ENCODE peak calls at places on chromosomes 3 and 15, in seven cellular contexts. One of them, this sample, is unnamed.

GRCh38 chr3:158809642-158810041 is 7.8 kb downstream of the MFSD1 start:
- ATAC-seq in foreskin keratinocyte: no peak
- ATAC-seq in omental fat pad: no peak
- ATAC-seq in IMR-90: no peak
- ATAC-seq in sciatic nerve: peak
- ATAC-seq in Panc1: no peak
- ATAC-seq in SK-N-SH treated with all-trans-retinoic acid at 6 μM for 48 hours: no peak
- ATAC-seq in this sample: peak

GRCh38 chr3:191192941-191193340 is 6.1 kb upstream of the OSTN start:
- ATAC-seq in foreskin keratinocyte: no peak
- ATAC-seq in sciatic nerve: no peak
- ATAC-seq in IMR-90: no peak
- ATAC-seq in SK-N-SH treated with all-trans-retinoic acid at 6 μM for 48 hours: no peak
- ATAC-seq in Panc1: no peak
- ATAC-seq in omental fat pad: no peak
- ATAC-seq in this sample: no peak

GRCh38 chr15:70608156-70608555 is 155.2 kb downstream of the UACA start:
- ATAC-seq in IMR-90: no peak
- ATAC-seq in SK-N-SH treated with all-trans-retinoic acid at 6 μM for 48 hours: no peak
- ATAC-seq in omental fat pad: no peak
- ATAC-seq in sciatic nerve: peak
- ATAC-seq in foreskin keratinocyte: no peak
- ATAC-seq in Panc1: no peak
- ATAC-seq in this sample: no peak

GRCh38 chr3:190591080-190591479 is 77.2 kb downstream of the IL1RAP start:
- ATAC-seq in sciatic nerve: no peak
- ATAC-seq in SK-N-SH treated with all-trans-retinoic acid at 6 μM for 48 hours: no peak
- ATAC-seq in IMR-90: no peak
- ATAC-seq in Panc1: no peak
- ATAC-seq in omental fat pad: no peak
- ATAC-seq in foreskin keratinocyte: no peak
- ATAC-seq in this sample: peak

GRCh38 chr3:86162521-86162920 is 828.4 kb downstream of the VGLL3 start:
- ATAC-seq in SK-N-SH treated with all-trans-retinoic acid at 6 μM for 48 hours: no peak
- ATAC-seq in sciatic nerve: no peak
- ATAC-seq in foreskin keratinocyte: no peak
- ATAC-seq in Panc1: no peak
- ATAC-seq in omental fat pad: no peak
- ATAC-seq in IMR-90: no peak
- ATAC-seq in this sample: no peak

GRCh38 chr3:112860898-112861297 is 14.2 kb upstream of the CD200R1L start:
- ATAC-seq in omental fat pad: no peak
- ATAC-seq in foreskin keratinocyte: no peak
- ATAC-seq in IMR-90: no peak
- ATAC-seq in SK-N-SH treated with all-trans-retinoic acid at 6 μM for 48 hours: no peak
- ATAC-seq in Panc1: no peak
- ATAC-seq in sciatic nerve: no peak
- ATAC-seq in this sample: no peak

GRCh38 chr3:194346621-194347020 is 4.5 kb downstream of the CPN2 start:
- ATAC-seq in foreskin keratinocyte: peak
- ATAC-seq in Panc1: no peak
- ATAC-seq in omental fat pad: no peak
- ATAC-seq in sciatic nerve: no peak
- ATAC-seq in SK-N-SH treated with all-trans-retinoic acid at 6 μM for 48 hours: no peak
- ATAC-seq in IMR-90: no peak
- ATAC-seq in this sample: no peak

GRCh38 chr3:31502803-31503221 is 29.9 kb upstream of the STT3B start:
- ATAC-seq in omental fat pad: no peak
- ATAC-seq in foreskin keratinocyte: no peak
- ATAC-seq in SK-N-SH treated with all-trans-retinoic acid at 6 μM for 48 hours: no peak
- ATAC-seq in Panc1: no peak
- ATAC-seq in sciatic nerve: no peak
- ATAC-seq in IMR-90: no peak
- ATAC-seq in this sample: no peak

GRCh38 chr3:43371494-43371893 is 85.2 kb downstream of the SNRK start:
- ATAC-seq in sciatic nerve: no peak
- ATAC-seq in foreskin keratinocyte: no peak
- ATAC-seq in Panc1: no peak
- ATAC-seq in SK-N-SH treated with all-trans-retinoic acid at 6 μM for 48 hours: no peak
- ATAC-seq in IMR-90: no peak
- ATAC-seq in omental fat pad: no peak
- ATAC-seq in this sample: no peak

GRCh38 chr3:126399756-126400155 is 5.0 kb downstream of the CFAP100 start:
- ATAC-seq in foreskin keratinocyte: no peak
- ATAC-seq in Panc1: no peak
- ATAC-seq in IMR-90: no peak
- ATAC-seq in omental fat pad: no peak
- ATAC-seq in sciatic nerve: no peak
- ATAC-seq in SK-N-SH treated with all-trans-retinoic acid at 6 μM for 48 hours: no peak
- ATAC-seq in this sample: no peak

GRCh38 chr3:121670676-121671075 is 10.0 kb upstream of the HCLS1 start:
- ATAC-seq in IMR-90: no peak
- ATAC-seq in SK-N-SH treated with all-trans-retinoic acid at 6 μM for 48 hours: no peak
- ATAC-seq in Panc1: no peak
- ATAC-seq in sciatic nerve: no peak
- ATAC-seq in omental fat pad: no peak
- ATAC-seq in foreskin keratinocyte: no peak
- ATAC-seq in this sample: no peak

GRCh38 chr3:175585898-175586297 is 726.8 kb downstream of the NAALADL2 start:
- ATAC-seq in SK-N-SH treated with all-trans-retinoic acid at 6 μM for 48 hours: no peak
- ATAC-seq in sciatic nerve: no peak
- ATAC-seq in foreskin keratinocyte: peak
- ATAC-seq in Panc1: no peak
- ATAC-seq in omental fat pad: no peak
- ATAC-seq in IMR-90: peak
- ATAC-seq in this sample: peak

GRCh38 chr3:5011555-5012256 is 32.5 kb downstream of the BHLHE40 start:
- ATAC-seq in sciatic nerve: peak
- ATAC-seq in omental fat pad: no peak
- ATAC-seq in IMR-90: no peak
- ATAC-seq in foreskin keratinocyte: no peak
- ATAC-seq in SK-N-SH treated with all-trans-retinoic acid at 6 μM for 48 hours: no peak
- ATAC-seq in Panc1: no peak
- ATAC-seq in this sample: peak

GRCh38 chr3:38521391-38521987 is 25.3 kb downstream of the EXOG start:
- ATAC-seq in omental fat pad: peak
- ATAC-seq in SK-N-SH treated with all-trans-retinoic acid at 6 μM for 48 hours: peak
- ATAC-seq in Panc1: peak
- ATAC-seq in foreskin keratinocyte: peak
- ATAC-seq in IMR-90: peak
- ATAC-seq in sciatic nerve: peak
- ATAC-seq in this sample: peak

GRCh38 chr3:4447600-4448561 is 19.2 kb downstream of the SUMF1 start:
- ATAC-seq in Panc1: no peak
- ATAC-seq in foreskin keratinocyte: no peak
- ATAC-seq in sciatic nerve: no peak
- ATAC-seq in IMR-90: no peak
- ATAC-seq in omental fat pad: no peak
- ATAC-seq in SK-N-SH treated with all-trans-retinoic acid at 6 μM for 48 hours: no peak
- ATAC-seq in this sample: no peak

GRCh38 chr3:157514371-157514919 is 11.2 kb upstream of the VEPH1 start:
- ATAC-seq in foreskin keratinocyte: no peak
- ATAC-seq in SK-N-SH treated with all-trans-retinoic acid at 6 μM for 48 hours: no peak
- ATAC-seq in Panc1: no peak
- ATAC-seq in IMR-90: no peak
- ATAC-seq in omental fat pad: no peak
- ATAC-seq in sciatic nerve: no peak
- ATAC-seq in this sample: no peak

GRCh38 chr3:45547764-45548683 is 46.5 kb upstream of the LIMD1 start:
- ATAC-seq in SK-N-SH treated with all-trans-retinoic acid at 6 μM for 48 hours: no peak
- ATAC-seq in foreskin keratinocyte: no peak
- ATAC-seq in Panc1: no peak
- ATAC-seq in omental fat pad: no peak
- ATAC-seq in sciatic nerve: peak
- ATAC-seq in IMR-90: no peak
- ATAC-seq in this sample: peak

GRCh38 chr15:52069559-52069958 is 43.0 kb downstream of the BCL2L10 start:
- ATAC-seq in omental fat pad: no peak
- ATAC-seq in Panc1: no peak
- ATAC-seq in IMR-90: no peak
- ATAC-seq in SK-N-SH treated with all-trans-retinoic acid at 6 μM for 48 hours: peak
- ATAC-seq in sciatic nerve: no peak
- ATAC-seq in foreskin keratinocyte: peak
- ATAC-seq in this sample: peak

GRCh38 chr15:91872356-91873132 is 19.0 kb downstream of the SLCO3A1 start:
- ATAC-seq in IMR-90: no peak
- ATAC-seq in SK-N-SH treated with all-trans-retinoic acid at 6 μM for 48 hours: no peak
- ATAC-seq in sciatic nerve: no peak
- ATAC-seq in Panc1: no peak
- ATAC-seq in omental fat pad: no peak
- ATAC-seq in foreskin keratinocyte: peak
- ATAC-seq in this sample: peak

GRCh38 chr15:23072633-23073032 is 33.3 kb upstream of the TUBGCP5 start:
- ATAC-seq in Panc1: no peak
- ATAC-seq in SK-N-SH treated with all-trans-retinoic acid at 6 μM for 48 hours: no peak
- ATAC-seq in omental fat pad: no peak
- ATAC-seq in IMR-90: no peak
- ATAC-seq in sciatic nerve: no peak
- ATAC-seq in foreskin keratinocyte: no peak
- ATAC-seq in this sample: no peak

GRCh38 chr3:46442591-46443530 is 21.8 kb downstream of the LTF start:
- ATAC-seq in SK-N-SH treated with all-trans-retinoic acid at 6 μM for 48 hours: peak
- ATAC-seq in Panc1: no peak
- ATAC-seq in IMR-90: no peak
- ATAC-seq in sciatic nerve: peak
- ATAC-seq in omental fat pad: no peak
- ATAC-seq in foreskin keratinocyte: no peak
- ATAC-seq in this sample: no peak

GRCh38 chr15:70087708-70088352 is 9.9 kb downstream of the TLE3 start:
- ATAC-seq in omental fat pad: no peak
- ATAC-seq in sciatic nerve: no peak
- ATAC-seq in foreskin keratinocyte: no peak
- ATAC-seq in Panc1: no peak
- ATAC-seq in SK-N-SH treated with all-trans-retinoic acid at 6 μM for 48 hours: no peak
- ATAC-seq in IMR-90: no peak
- ATAC-seq in this sample: no peak

GRCh38 chr3:14137004-14137403 is 12.2 kb downstream of the TMEM43 start:
- ATAC-seq in Panc1: no peak
- ATAC-seq in sciatic nerve: peak
- ATAC-seq in omental fat pad: no peak
- ATAC-seq in SK-N-SH treated with all-trans-retinoic acid at 6 μM for 48 hours: no peak
- ATAC-seq in IMR-90: no peak
- ATAC-seq in foreskin keratinocyte: peak
- ATAC-seq in this sample: peak

GRCh38 chr15:56835598-56836275 is 82.7 kb upstream of the TCF12 start:
- ATAC-seq in sciatic nerve: no peak
- ATAC-seq in SK-N-SH treated with all-trans-retinoic acid at 6 μM for 48 hours: peak
- ATAC-seq in Panc1: no peak
- ATAC-seq in omental fat pad: no peak
- ATAC-seq in IMR-90: no peak
- ATAC-seq in foreskin keratinocyte: no peak
- ATAC-seq in this sample: no peak

This sample was measured in esophagus mucosa.